ENCODE peak calls at places on chromosome 2, in five cellular contexts. One of them, this sample, is unnamed.

GRCh38 chr2:216632952-216633615 is at the start of gene IGFBP2:
- DNase-seq in T-cell: no peak
- DNase-seq in AG08395: no peak
- DNase-seq in bronchial epithelial cell: no peak
- DNase-seq in GM13976: peak
- DNase-seq in this sample: no peak

GRCh38 chr2:28424799-28425492 is 32.3 kb downstream of the FOSL2 start:
- DNase-seq in AG08395: no peak
- DNase-seq in T-cell: no peak
- DNase-seq in bronchial epithelial cell: no peak
- DNase-seq in GM13976: no peak
- DNase-seq in this sample: no peak

GRCh38 chr2:240852671-240853314 is 15.8 kb upstream of the AGXT start:
- DNase-seq in T-cell: no peak
- DNase-seq in bronchial epithelial cell: no peak
- DNase-seq in AG08395: no peak
- DNase-seq in GM13976: no peak
- DNase-seq in this sample: peak

GRCh38 chr2:117411983-117412382 is 402.5 kb upstream of the DDX18 start:
- DNase-seq in AG08395: no peak
- DNase-seq in GM13976: no peak
- DNase-seq in bronchial epithelial cell: peak
- DNase-seq in T-cell: no peak
- DNase-seq in this sample: no peak

GRCh38 chr2:181953773-181954537 is 31.7 kb upstream of the PPP1R1C start:
- DNase-seq in GM13976: peak
- DNase-seq in T-cell: peak
- DNase-seq in AG08395: peak
- DNase-seq in bronchial epithelial cell: peak
- DNase-seq in this sample: peak

GRCh38 chr2:193463016-193463415 is 1268.3 kb upstream of the TMEFF2 start:
- DNase-seq in bronchial epithelial cell: no peak
- DNase-seq in AG08395: no peak
- DNase-seq in T-cell: no peak
- DNase-seq in GM13976: no peak
- DNase-seq in this sample: no peak

GRCh38 chr2:228827056-228827455 is 444.0 kb downstream of the PID1 start:
- DNase-seq in bronchial epithelial cell: peak
- DNase-seq in AG08395: peak
- DNase-seq in T-cell: no peak
- DNase-seq in GM13976: no peak
- DNase-seq in this sample: no peak

GRCh38 chr2:240999001-240999791 is 778 bp downstream of the SNED1 start:
- DNase-seq in bronchial epithelial cell: no peak
- DNase-seq in T-cell: no peak
- DNase-seq in AG08395: peak
- DNase-seq in GM13976: no peak
- DNase-seq in this sample: peak

GRCh38 chr2:157291018-157291417 is 33.5 kb downstream of the GALNT5 start:
- DNase-seq in GM13976: no peak
- DNase-seq in T-cell: no peak
- DNase-seq in AG08395: no peak
- DNase-seq in bronchial epithelial cell: peak
- DNase-seq in this sample: no peak

GRCh38 chr2:173032032-173032431 is 43.6 kb upstream of the MAP3K20 start:
- DNase-seq in T-cell: no peak
- DNase-seq in AG08395: no peak
- DNase-seq in bronchial epithelial cell: no peak
- DNase-seq in GM13976: no peak
- DNase-seq in this sample: no peak

GRCh38 chr2:176188218-176188968 is at the start of gene HOXD1:
- DNase-seq in GM13976: peak
- DNase-seq in bronchial epithelial cell: no peak
- DNase-seq in AG08395: peak
- DNase-seq in T-cell: no peak
- DNase-seq in this sample: no peak

GRCh38 chr2:239983004-239983778 is 42.0 kb downstream of the NDUFA10 start:
- DNase-seq in bronchial epithelial cell: no peak
- DNase-seq in AG08395: no peak
- DNase-seq in GM13976: no peak
- DNase-seq in T-cell: no peak
- DNase-seq in this sample: no peak

GRCh38 chr2:13481201-13481600 is 764.5 kb downstream of the TRIB2 start:
- DNase-seq in bronchial epithelial cell: no peak
- DNase-seq in T-cell: no peak
- DNase-seq in AG08395: no peak
- DNase-seq in GM13976: no peak
- DNase-seq in this sample: no peak

GRCh38 chr2:74849228-74849892 is 15.4 kb downstream of the HK2 start:
- DNase-seq in T-cell: peak
- DNase-seq in AG08395: no peak
- DNase-seq in GM13976: peak
- DNase-seq in bronchial epithelial cell: peak
- DNase-seq in this sample: peak